ENCODE peak calls at places on chromosome 13, in five cellular contexts. F is effector memory CD4-positive, alpha-beta T cell; O is fibroblast of lung; X is kidney; H is ovary. J is an unnamed sample.
A peak's percentile ranks its signal among the peaks of the same experiment; 100 is the strongest.

GRCh38 chr13:100986571-100986970 is 312.0 kb upstream of the TMTC4 start:
- DNase-seq in F (no peak), O (no peak), X (no peak), H (no peak), J (no peak)

GRCh38 chr13:64925284-64925683 is 2304.9 kb downstream of the PCDH9 start:
- DNase-seq in X (no peak), F (no peak), H (no peak), O (peak; percentile 25), J (no peak)

GRCh38 chr13:26584713-26585112 is 27.2 kb downstream of the WASF3 start:
- DNase-seq in F (no peak), O (peak; percentile 71), H (no peak), X (no peak), J (no peak)

GRCh38 chr13:76790519-76791289 is 95.5 kb downstream of the KCTD12 start:
- DNase-seq in X (no peak), H (no peak), O (peak; percentile 11), F (no peak), J (no peak)

GRCh38 chr13:21979156-21979819 is 308.4 kb downstream of the FGF9 start:
- DNase-seq in H (no peak), X (no peak), O (no peak), F (no peak), J (no peak)

GRCh38 chr13:19782049-19782726 is 557 bp downstream of the PSPC1 start:
- DNase-seq in H (peak; percentile 71), X (peak; percentile 89), F (peak; percentile 41), O (peak; percentile 59), J (peak; percentile 40)

GRCh38 chr13:103282571-103283450 is 216.6 kb upstream of the SLC10A2 start:
- DNase-seq in O (peak; percentile 95), F (no peak), X (no peak), H (no peak), J (no peak)

GRCh38 chr13:45542878-45543277 is 72.7 kb downstream of the ERICH6B start:
- DNase-seq in F (no peak), O (no peak), H (no peak), X (no peak), J (no peak)

GRCh38 chr13:42549555-42549941 is 24.4 kb upstream of the TNFSF11 start:
- DNase-seq in X (no peak), H (no peak), F (no peak), O (no peak), J (no peak)

GRCh38 chr13:27657724-27658123 is 36.0 kb downstream of the POLR1D start:
- DNase-seq in X (no peak), F (no peak), O (no peak), H (no peak), J (no peak)

GRCh38 chr13:45595968-45596367 is 19.6 kb downstream of the ERICH6B start:
- DNase-seq in F (no peak), X (no peak), H (no peak), O (no peak), J (no peak)

GRCh38 chr13:110008816-110009215 is 222.4 kb upstream of the IRS2 start:
- DNase-seq in H (no peak), X (no peak), F (no peak), O (peak; percentile 65), J (no peak)

GRCh38 chr13:110010433-110011135 is 224.2 kb upstream of the IRS2 start:
- DNase-seq in O (peak; percentile 81), H (no peak), X (no peak), F (no peak), J (no peak)

GRCh38 chr13:110014719-110015118 is 228.3 kb upstream of the IRS2 start:
- DNase-seq in O (no peak), H (no peak), X (no peak), F (no peak), J (no peak)

GRCh38 chr13:110015253-110015652 is 228.9 kb upstream of the IRS2 start:
- DNase-seq in H (no peak), F (no peak), O (peak; percentile 56), X (no peak), J (no peak)

GRCh38 chr13:110012102-110012739 is 225.8 kb upstream of the IRS2 start:
- DNase-seq in O (peak; percentile 100), X (no peak), H (no peak), F (no peak), J (no peak)
- H3K4me1 ChIP-seq in O (peaks cover 21% of the 10 kb centered on the region), X (peaks cover 7% of the 10 kb centered on the region), H (no peaks in the 10 kb centered on the region), F (no peaks in the 10 kb centered on the region), J (no peaks in the 10 kb centered on the region)

GRCh38 chr13:114142137-114142550 is 9.7 kb upstream of the RASA3 start:
- DNase-seq in X (peak; percentile 38), O (no peak), F (no peak), H (no peak), J (no peak)

GRCh38 chr13:114142640-114143490 is 10.4 kb upstream of the RASA3 start:
- DNase-seq in X (peak; percentile 84), O (no peak), F (peak; percentile 66), H (peak; percentile 23), J (peak; percentile 66)

GRCh38 chr13:114140909-114141255 is 8.5 kb upstream of the RASA3 start:
- DNase-seq in O (no peak), F (no peak), X (peak; percentile 49), H (no peak), J (peak; percentile 68)

GRCh38 chr13:114141261-114141996 is 9.0 kb upstream of the RASA3 start:
- DNase-seq in O (no peak), X (peak; percentile 28), F (no peak), H (no peak), J (no peak)

GRCh38 chr13:114140131-114140908 is 7.9 kb upstream of the RASA3 start:
- DNase-seq in H (no peak), X (peak; percentile 64), O (no peak), F (no peak), J (peak; percentile 72)
- H3K4me1 ChIP-seq in H (no peaks in the 10 kb centered on the region), X (peaks cover 4% of the 10 kb centered on the region), O (no peaks in the 10 kb centered on the region), F (peaks cover 54% of the 10 kb centered on the region), J (peaks cover 53% of the 10 kb centered on the region)

GRCh38 chr13:36954542-36954941 is 34.5 kb upstream of the SMAD9 start:
- DNase-seq in F (no peak), X (no peak), O (no peak), H (no peak), J (no peak)

GRCh38 chr13:36959438-36960116 is 39.5 kb upstream of the SMAD9 start:
- DNase-seq in H (no peak), X (no peak), O (no peak), F (no peak), J (no peak)
- H3K4me1 ChIP-seq in H (no peaks in the 10 kb centered on the region), X (no peaks in the 10 kb centered on the region), O (no peaks in the 10 kb centered on the region), F (no peaks in the 10 kb centered on the region), J (no peaks in the 10 kb centered on the region)

GRCh38 chr13:106472621-106473020 is 62.8 kb downstream of the EFNB2 start:
- DNase-seq in F (no peak), H (no peak), O (no peak), X (no peak), J (no peak)

GRCh38 chr13:106475852-106476251 is 59.6 kb downstream of the EFNB2 start:
- DNase-seq in H (no peak), F (no peak), O (peak; percentile 23), X (no peak), J (no peak)

GRCh38 chr13:106471957-106472543 is 63.4 kb downstream of the EFNB2 start:
- DNase-seq in X (no peak), O (peak; percentile 96), H (peak; percentile 50), F (no peak), J (no peak)

GRCh38 chr13:106474906-106475305 is 60.6 kb downstream of the EFNB2 start:
- DNase-seq in X (no peak), O (no peak), F (no peak), H (no peak), J (no peak)

DNA sequence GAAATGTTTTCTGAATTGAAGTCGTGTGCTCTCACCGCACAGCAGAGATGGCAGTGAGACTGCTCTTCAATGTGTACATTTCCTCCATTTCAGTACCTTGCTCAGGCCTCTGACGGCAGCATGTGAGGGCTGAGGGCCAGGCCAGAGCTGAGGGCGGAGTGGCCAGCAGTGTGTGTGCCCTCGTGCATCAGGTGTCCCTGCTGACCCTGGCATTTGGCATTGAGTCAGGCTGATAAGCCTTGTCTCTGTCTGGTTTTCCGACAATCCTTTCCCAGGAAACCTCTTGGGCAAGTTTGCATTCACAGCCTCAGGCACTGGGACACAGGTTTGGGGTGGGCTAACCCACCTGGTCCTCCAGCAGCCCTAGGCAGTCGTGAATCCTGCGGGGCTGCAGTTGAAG is 62.3 kb downstream of the EFNB2 start:
- DNase-seq in H (no peak), X (no peak), O (no peak), F (no peak), J (no peak)
- H3K4me1 ChIP-seq in H (no peaks in the 10 kb centered on the region), X (no peaks in the 10 kb centered on the region), O (peaks cover 2% of the 10 kb centered on the region), F (no peaks in the 10 kb centered on the region), J (no peaks in the 10 kb centered on the region)

GRCh38 chr13:114070098-114070799 is 62.2 kb downstream of the RASA3 start:
- DNase-seq in O (no peak), X (peak; percentile 68), F (no peak), H (peak; percentile 33), J (no peak)

GRCh38 chr13:114071991-114072390 is 60.4 kb downstream of the RASA3 start:
- DNase-seq in H (no peak), X (peak; percentile 45), F (no peak), O (no peak), J (no peak)

GRCh38 chr13:114069376-114070097 is 62.9 kb downstream of the RASA3 start:
- DNase-seq in H (no peak), O (no peak), F (no peak), X (peak; percentile 70), J (no peak)

GRCh38 chr13:114072421-114072820 is 60.0 kb downstream of the RASA3 start:
- DNase-seq in O (no peak), X (peak; percentile 26), F (no peak), H (no peak), J (no peak)

DNA sequence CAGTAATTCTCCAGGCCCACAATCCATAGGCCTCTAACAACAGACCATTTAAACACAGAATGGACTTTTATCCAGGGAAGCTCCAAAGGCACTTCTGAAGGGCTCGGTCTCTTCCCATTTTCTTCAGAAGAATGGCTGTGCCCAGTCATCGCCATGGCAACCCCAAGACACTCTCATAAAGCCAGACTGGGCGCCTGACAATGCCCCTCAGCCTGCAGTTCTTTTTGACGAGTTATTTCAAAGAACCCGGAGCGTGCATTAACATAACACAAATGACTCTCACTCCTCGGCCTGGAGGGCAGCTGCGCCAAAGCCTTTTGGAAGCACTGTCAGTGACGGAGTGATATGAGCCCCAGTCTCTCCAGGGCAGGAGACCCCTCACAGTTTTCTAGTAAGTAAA is 61.0 kb downstream of the RASA3 start:
- DNase-seq in H (no peak), X (peak; percentile 44), O (no peak), F (no peak), J (no peak)
- H3K4me1 ChIP-seq in H (peaks cover 5% of the 10 kb centered on the region), X (peaks cover 6% of the 10 kb centered on the region), O (peaks cover 23% of the 10 kb centered on the region), F (peaks cover 26% of the 10 kb centered on the region), J (peaks cover 28% of the 10 kb centered on the region)